ENCODE peak calls at places on chromosome 3, in ten cellular contexts. One of them, this sample, is unnamed.

GRCh38 chr3:43503067-43503728 is 118.6 kb downstream of the ANO10 start:
- DNase-seq in HT1080: peak
- DNase-seq in MCF 10A: peak
- DNase-seq in AG04450: no peak
- DNase-seq in GM04504: no peak
- DNase-seq in prostate gland: no peak
- DNase-seq in endothelial cell: no peak
- DNase-seq in HFFc6: peak
- DNase-seq in left lung: no peak
- DNase-seq in CD8-positive, alpha-beta memory T cell: no peak
- DNase-seq in this sample: no peak

GRCh38 chr3:30308131-30308530 is 298.3 kb upstream of the TGFBR2 start:
- DNase-seq in HT1080: no peak
- DNase-seq in MCF 10A: peak
- DNase-seq in AG04450: no peak
- DNase-seq in GM04504: peak
- DNase-seq in prostate gland: no peak
- DNase-seq in endothelial cell: no peak
- DNase-seq in HFFc6: peak
- DNase-seq in left lung: no peak
- DNase-seq in CD8-positive, alpha-beta memory T cell: no peak
- DNase-seq in this sample: no peak

GRCh38 chr3:194031867-194032635 is 103.9 kb upstream of the HES1 start:
- DNase-seq in HT1080: no peak
- DNase-seq in MCF 10A: peak
- DNase-seq in AG04450: no peak
- DNase-seq in GM04504: no peak
- DNase-seq in prostate gland: no peak
- DNase-seq in endothelial cell: no peak
- DNase-seq in HFFc6: no peak
- DNase-seq in left lung: no peak
- DNase-seq in CD8-positive, alpha-beta memory T cell: no peak
- DNase-seq in this sample: peak

GRCh38 chr3:98900265-98901031 is 1.0 kb downstream of the DCBLD2 start:
- DNase-seq in HT1080: peak
- DNase-seq in MCF 10A: peak
- DNase-seq in AG04450: no peak
- DNase-seq in GM04504: no peak
- DNase-seq in prostate gland: no peak
- DNase-seq in endothelial cell: no peak
- DNase-seq in HFFc6: no peak
- DNase-seq in left lung: no peak
- DNase-seq in CD8-positive, alpha-beta memory T cell: no peak
- DNase-seq in this sample: no peak

GRCh38 chr3:14261229-14261628 is 82.6 kb downstream of the LSM3 start:
- DNase-seq in HT1080: peak
- DNase-seq in MCF 10A: peak
- DNase-seq in AG04450: peak
- DNase-seq in GM04504: peak
- DNase-seq in prostate gland: peak
- DNase-seq in endothelial cell: peak
- DNase-seq in HFFc6: peak
- DNase-seq in left lung: peak
- DNase-seq in CD8-positive, alpha-beta memory T cell: peak
- DNase-seq in this sample: peak

GRCh38 chr3:58237238-58237939 is at the start of gene ABHD6:
- DNase-seq in HT1080: peak
- DNase-seq in MCF 10A: peak
- DNase-seq in AG04450: no peak
- DNase-seq in GM04504: no peak
- DNase-seq in prostate gland: peak
- DNase-seq in endothelial cell: peak
- DNase-seq in HFFc6: peak
- DNase-seq in left lung: peak
- DNase-seq in CD8-positive, alpha-beta memory T cell: peak
- DNase-seq in this sample: peak

GRCh38 chr3:29335438-29335837 is 54.6 kb downstream of the RBMS3 start:
- DNase-seq in HT1080: peak
- DNase-seq in MCF 10A: peak
- DNase-seq in AG04450: peak
- DNase-seq in GM04504: peak
- DNase-seq in prostate gland: peak
- DNase-seq in endothelial cell: peak
- DNase-seq in HFFc6: peak
- DNase-seq in left lung: peak
- DNase-seq in CD8-positive, alpha-beta memory T cell: no peak
- DNase-seq in this sample: peak

GRCh38 chr3:194300392-194300758 is 50.8 kb downstream of the CPN2 start:
- DNase-seq in HT1080: no peak
- DNase-seq in MCF 10A: peak
- DNase-seq in AG04450: no peak
- DNase-seq in GM04504: peak
- DNase-seq in prostate gland: peak
- DNase-seq in endothelial cell: peak
- DNase-seq in HFFc6: no peak
- DNase-seq in left lung: no peak
- DNase-seq in CD8-positive, alpha-beta memory T cell: no peak
- DNase-seq in this sample: peak

GRCh38 chr3:38453075-38453913 is at the start of gene ACVR2B:
- DNase-seq in HT1080: peak
- DNase-seq in MCF 10A: peak
- DNase-seq in AG04450: peak
- DNase-seq in GM04504: no peak
- DNase-seq in prostate gland: peak
- DNase-seq in endothelial cell: peak
- DNase-seq in HFFc6: peak
- DNase-seq in left lung: peak
- DNase-seq in CD8-positive, alpha-beta memory T cell: peak
- DNase-seq in this sample: peak

GRCh38 chr3:171393032-171393744 is 67.0 kb downstream of the TNIK start:
- DNase-seq in HT1080: no peak
- DNase-seq in MCF 10A: no peak
- DNase-seq in AG04450: peak
- DNase-seq in GM04504: no peak
- DNase-seq in prostate gland: no peak
- DNase-seq in endothelial cell: peak
- DNase-seq in HFFc6: no peak
- DNase-seq in left lung: no peak
- DNase-seq in CD8-positive, alpha-beta memory T cell: no peak
- DNase-seq in this sample: peak

GRCh38 chr3:186237915-186238314 is 124.1 kb downstream of the DGKG start:
- DNase-seq in HT1080: no peak
- DNase-seq in MCF 10A: no peak
- DNase-seq in AG04450: no peak
- DNase-seq in GM04504: no peak
- DNase-seq in prostate gland: no peak
- DNase-seq in endothelial cell: no peak
- DNase-seq in HFFc6: no peak
- DNase-seq in left lung: no peak
- DNase-seq in CD8-positive, alpha-beta memory T cell: no peak
- DNase-seq in this sample: no peak

GRCh38 chr3:137259709-137260108 is 301.9 kb downstream of the IL20RB start:
- DNase-seq in HT1080: peak
- DNase-seq in MCF 10A: no peak
- DNase-seq in AG04450: no peak
- DNase-seq in GM04504: no peak
- DNase-seq in prostate gland: no peak
- DNase-seq in endothelial cell: peak
- DNase-seq in HFFc6: no peak
- DNase-seq in left lung: no peak
- DNase-seq in CD8-positive, alpha-beta memory T cell: no peak
- DNase-seq in this sample: no peak

GRCh38 chr3:64224826-64225606 is at the start of gene PRICKLE2:
- DNase-seq in HT1080: peak
- DNase-seq in MCF 10A: no peak
- DNase-seq in AG04450: peak
- DNase-seq in GM04504: peak
- DNase-seq in prostate gland: no peak
- DNase-seq in endothelial cell: peak
- DNase-seq in HFFc6: peak
- DNase-seq in left lung: no peak
- DNase-seq in CD8-positive, alpha-beta memory T cell: no peak
- DNase-seq in this sample: peak

GRCh38 chr3:52311567-52312119 is 4.5 kb upstream of the DNAH1 start:
- DNase-seq in HT1080: no peak
- DNase-seq in MCF 10A: no peak
- DNase-seq in AG04450: no peak
- DNase-seq in GM04504: no peak
- DNase-seq in prostate gland: no peak
- DNase-seq in endothelial cell: no peak
- DNase-seq in HFFc6: no peak
- DNase-seq in left lung: no peak
- DNase-seq in CD8-positive, alpha-beta memory T cell: no peak
- DNase-seq in this sample: no peak

GRCh38 chr3:144264805-144265204 is 293.2 kb downstream of the DIPK2A start:
- DNase-seq in HT1080: no peak
- DNase-seq in MCF 10A: no peak
- DNase-seq in AG04450: no peak
- DNase-seq in GM04504: no peak
- DNase-seq in prostate gland: no peak
- DNase-seq in endothelial cell: no peak
- DNase-seq in HFFc6: no peak
- DNase-seq in left lung: no peak
- DNase-seq in CD8-positive, alpha-beta memory T cell: no peak
- DNase-seq in this sample: no peak

GRCh38 chr3:56125358-56126005 is 342.8 kb downstream of the ERC2 start:
- DNase-seq in HT1080: peak
- DNase-seq in MCF 10A: peak
- DNase-seq in AG04450: peak
- DNase-seq in GM04504: peak
- DNase-seq in prostate gland: no peak
- DNase-seq in endothelial cell: no peak
- DNase-seq in HFFc6: peak
- DNase-seq in left lung: no peak
- DNase-seq in CD8-positive, alpha-beta memory T cell: no peak
- DNase-seq in this sample: peak

GRCh38 chr3:128447561-128448013 is 19.1 kb downstream of the DNAJB8 start:
- DNase-seq in HT1080: no peak
- DNase-seq in MCF 10A: no peak
- DNase-seq in AG04450: no peak
- DNase-seq in GM04504: no peak
- DNase-seq in prostate gland: no peak
- DNase-seq in endothelial cell: no peak
- DNase-seq in HFFc6: no peak
- DNase-seq in left lung: no peak
- DNase-seq in CD8-positive, alpha-beta memory T cell: no peak
- DNase-seq in this sample: no peak

GRCh38 chr3:195855471-195856409 is 44.0 kb upstream of the MUC4 start:
- DNase-seq in HT1080: no peak
- DNase-seq in MCF 10A: peak
- DNase-seq in AG04450: no peak
- DNase-seq in GM04504: no peak
- DNase-seq in prostate gland: no peak
- DNase-seq in endothelial cell: no peak
- DNase-seq in HFFc6: no peak
- DNase-seq in left lung: no peak
- DNase-seq in CD8-positive, alpha-beta memory T cell: no peak
- DNase-seq in this sample: no peak

GRCh38 chr3:187567741-187568140 is 102.5 kb downstream of the SST start:
- DNase-seq in HT1080: peak
- DNase-seq in MCF 10A: no peak
- DNase-seq in AG04450: peak
- DNase-seq in GM04504: peak
- DNase-seq in prostate gland: no peak
- DNase-seq in endothelial cell: no peak
- DNase-seq in HFFc6: peak
- DNase-seq in left lung: no peak
- DNase-seq in CD8-positive, alpha-beta memory T cell: no peak
- DNase-seq in this sample: peak

GRCh38 chr3:154151969-154152368 is 30.8 kb downstream of the ARHGEF26 start:
- DNase-seq in HT1080: peak
- DNase-seq in MCF 10A: no peak
- DNase-seq in AG04450: peak
- DNase-seq in GM04504: peak
- DNase-seq in prostate gland: no peak
- DNase-seq in endothelial cell: no peak
- DNase-seq in HFFc6: no peak
- DNase-seq in left lung: no peak
- DNase-seq in CD8-positive, alpha-beta memory T cell: no peak
- DNase-seq in this sample: peak

GRCh38 chr3:51389423-51390183 is 1.5 kb upstream of the RBM15B start:
- DNase-seq in HT1080: peak
- DNase-seq in MCF 10A: peak
- DNase-seq in AG04450: no peak
- DNase-seq in GM04504: no peak
- DNase-seq in prostate gland: no peak
- DNase-seq in endothelial cell: peak
- DNase-seq in HFFc6: peak
- DNase-seq in left lung: peak
- DNase-seq in CD8-positive, alpha-beta memory T cell: peak
- DNase-seq in this sample: peak

GRCh38 chr3:88408935-88409334 is 259.2 kb downstream of the C3orf38 start:
- DNase-seq in HT1080: no peak
- DNase-seq in MCF 10A: no peak
- DNase-seq in AG04450: no peak
- DNase-seq in GM04504: no peak
- DNase-seq in prostate gland: no peak
- DNase-seq in endothelial cell: no peak
- DNase-seq in HFFc6: no peak
- DNase-seq in left lung: no peak
- DNase-seq in CD8-positive, alpha-beta memory T cell: no peak
- DNase-seq in this sample: no peak

GRCh38 chr3:140008693-140008980 is 73.7 kb downstream of the CLSTN2 start:
- DNase-seq in HT1080: no peak
- DNase-seq in MCF 10A: no peak
- DNase-seq in AG04450: no peak
- DNase-seq in GM04504: no peak
- DNase-seq in prostate gland: no peak
- DNase-seq in endothelial cell: no peak
- DNase-seq in HFFc6: no peak
- DNase-seq in left lung: no peak
- DNase-seq in CD8-positive, alpha-beta memory T cell: no peak
- DNase-seq in this sample: no peak

GRCh38 chr3:45325676-45326075 is 62.7 kb upstream of the LARS2 start:
- DNase-seq in HT1080: no peak
- DNase-seq in MCF 10A: no peak
- DNase-seq in AG04450: no peak
- DNase-seq in GM04504: no peak
- DNase-seq in prostate gland: no peak
- DNase-seq in endothelial cell: no peak
- DNase-seq in HFFc6: no peak
- DNase-seq in left lung: no peak
- DNase-seq in CD8-positive, alpha-beta memory T cell: no peak
- DNase-seq in this sample: no peak

GRCh38 chr3:143567823-143568222 is 280.4 kb downstream of the SLC9A9 start:
- DNase-seq in HT1080: peak
- DNase-seq in MCF 10A: no peak
- DNase-seq in AG04450: no peak
- DNase-seq in GM04504: no peak
- DNase-seq in prostate gland: no peak
- DNase-seq in endothelial cell: no peak
- DNase-seq in HFFc6: no peak
- DNase-seq in left lung: no peak
- DNase-seq in CD8-positive, alpha-beta memory T cell: no peak
- DNase-seq in this sample: peak

GRCh38 chr3:194688207-194688711 is 2.6 kb downstream of the FAM43A start:
- DNase-seq in HT1080: no peak
- DNase-seq in MCF 10A: no peak
- DNase-seq in AG04450: no peak
- DNase-seq in GM04504: no peak
- DNase-seq in prostate gland: no peak
- DNase-seq in endothelial cell: peak
- DNase-seq in HFFc6: no peak
- DNase-seq in left lung: peak
- DNase-seq in CD8-positive, alpha-beta memory T cell: peak
- DNase-seq in this sample: no peak

GRCh38 chr3:57179580-57180410 is 14.6 kb upstream of the IL17RD start:
- DNase-seq in HT1080: peak
- DNase-seq in MCF 10A: peak
- DNase-seq in AG04450: peak
- DNase-seq in GM04504: no peak
- DNase-seq in prostate gland: no peak
- DNase-seq in endothelial cell: no peak
- DNase-seq in HFFc6: peak
- DNase-seq in left lung: no peak
- DNase-seq in CD8-positive, alpha-beta memory T cell: no peak
- DNase-seq in this sample: no peak

GRCh38 chr3:16174389-16174788 is at the start of gene GALNT15:
- DNase-seq in HT1080: peak
- DNase-seq in MCF 10A: peak
- DNase-seq in AG04450: peak
- DNase-seq in GM04504: peak
- DNase-seq in prostate gland: peak
- DNase-seq in endothelial cell: no peak
- DNase-seq in HFFc6: peak
- DNase-seq in left lung: peak
- DNase-seq in CD8-positive, alpha-beta memory T cell: no peak
- DNase-seq in this sample: peak

This sample was measured in astrocyte.